ENCODE peak calls at places on chromosomes 6 and 20, in eight cellular contexts. V, J, S, N, G, D, H and P are unnamed samples.

GRCh38 chr20:50893620-50894019 is 37.6 kb downstream of the ADNP start:
- DNase-seq in V (no peak), J (no peak), S (no peak), N (no peak), G (no peak), D (no peak), H (no peak), P (no peak)

GRCh38 chr6:30007132-30007764 is 53.8 kb upstream of the POLR1H start:
- DNase-seq in V (peak), J (no peak), S (no peak), N (no peak), G (no peak), D (no peak), H (peak), P (no peak)

GRCh38 chr20:46084805-46085792 is 4.7 kb downstream of the NCOA5 start:
- DNase-seq in V (no peak), J (no peak), S (peak), N (no peak), G (peak), D (peak), H (no peak), P (no peak)

GRCh38 chr6:90660971-90661370 is 74.1 kb upstream of the MAP3K7 start:
- DNase-seq in V (no peak), J (no peak), S (no peak), N (no peak), G (no peak), D (no peak), H (no peak), P (no peak)

GRCh38 chr6:159897603-159898002 is 6.8 kb downstream of the MAS1 start:
- DNase-seq in V (no peak), J (no peak), S (no peak), N (no peak), G (no peak), D (no peak), H (no peak), P (no peak)

GRCh38 chr6:30957716-30958115 is 16.9 kb downstream of the MUCL3 start:
- DNase-seq in V (no peak), J (no peak), S (no peak), N (no peak), G (no peak), D (no peak), H (no peak), P (no peak)

GRCh38 chr6:169577974-169578373 is 123.9 kb downstream of the WDR27 start:
- DNase-seq in V (no peak), J (no peak), S (no peak), N (no peak), G (peak), D (no peak), H (no peak), P (no peak)

GRCh38 chr6:30097902-30098606 is 14.8 kb downstream of the TRIM31 start:
- DNase-seq in V (no peak), J (no peak), S (no peak), N (no peak), G (no peak), D (no peak), H (no peak), P (no peak)

GRCh38 chr20:32072168-32072721 is 20.2 kb downstream of the HCK start:
- DNase-seq in V (no peak), J (no peak), S (no peak), N (no peak), G (peak), D (no peak), H (no peak), P (no peak)

GRCh38 chr6:152160346-152160745 is 352.9 kb downstream of the ESR1 start:
- DNase-seq in V (no peak), J (no peak), S (no peak), N (no peak), G (no peak), D (no peak), H (no peak), P (no peak)

GRCh38 chr20:17077030-17077429 is 149.8 kb upstream of the PCSK2 start:
- DNase-seq in V (no peak), J (no peak), S (no peak), N (no peak), G (no peak), D (no peak), H (no peak), P (no peak)

DNA sequence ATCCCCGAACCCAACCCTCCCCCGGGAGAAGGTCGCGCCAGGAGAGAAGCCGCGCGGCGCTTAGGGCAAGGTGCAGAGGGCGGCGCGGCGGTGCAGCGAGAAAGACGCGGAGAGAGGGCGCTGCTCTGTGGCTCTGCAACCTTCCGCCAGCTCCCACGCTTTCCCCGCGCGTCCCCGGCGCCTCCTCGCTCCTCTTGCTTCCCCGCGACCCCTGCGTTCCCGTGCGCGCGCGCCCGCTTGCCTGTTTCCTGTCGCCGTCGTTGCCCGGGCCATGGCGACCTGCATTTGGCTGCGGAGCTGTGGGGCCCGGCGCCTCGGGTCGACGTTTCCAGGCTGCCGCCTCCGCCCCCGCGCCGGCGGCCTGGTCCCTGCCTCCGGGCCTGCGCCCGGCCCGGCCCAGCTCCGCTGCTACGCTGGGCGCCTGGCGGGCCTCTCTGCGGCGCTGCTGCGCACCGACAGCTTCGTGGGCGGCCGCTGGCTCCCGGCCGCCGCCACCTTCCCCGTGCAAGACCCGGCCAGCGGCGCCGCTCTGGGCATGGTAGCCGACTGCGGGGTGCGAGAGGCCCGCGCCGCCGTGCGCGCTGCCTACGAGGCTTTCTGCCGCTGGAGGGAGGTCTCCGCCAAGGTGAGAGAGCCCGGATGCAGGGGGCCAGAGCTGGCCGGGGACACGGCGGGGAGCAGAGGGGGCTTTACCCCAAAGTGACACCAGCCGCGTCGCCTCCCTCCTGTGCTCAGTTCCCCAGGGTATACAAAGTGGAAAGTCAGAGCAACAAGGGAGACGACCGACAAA is at the start of gene ALDH5A1:
- DNase-seq in V (peak), J (no peak), S (peak), N (peak), G (peak), D (peak), H (peak), P (no peak)
- TF ChIP-seq CTCF in V (no peak), J (peak), S (peak), N (peak), G (peak), D (no peak), H (no peak), P (peak)

DNA sequence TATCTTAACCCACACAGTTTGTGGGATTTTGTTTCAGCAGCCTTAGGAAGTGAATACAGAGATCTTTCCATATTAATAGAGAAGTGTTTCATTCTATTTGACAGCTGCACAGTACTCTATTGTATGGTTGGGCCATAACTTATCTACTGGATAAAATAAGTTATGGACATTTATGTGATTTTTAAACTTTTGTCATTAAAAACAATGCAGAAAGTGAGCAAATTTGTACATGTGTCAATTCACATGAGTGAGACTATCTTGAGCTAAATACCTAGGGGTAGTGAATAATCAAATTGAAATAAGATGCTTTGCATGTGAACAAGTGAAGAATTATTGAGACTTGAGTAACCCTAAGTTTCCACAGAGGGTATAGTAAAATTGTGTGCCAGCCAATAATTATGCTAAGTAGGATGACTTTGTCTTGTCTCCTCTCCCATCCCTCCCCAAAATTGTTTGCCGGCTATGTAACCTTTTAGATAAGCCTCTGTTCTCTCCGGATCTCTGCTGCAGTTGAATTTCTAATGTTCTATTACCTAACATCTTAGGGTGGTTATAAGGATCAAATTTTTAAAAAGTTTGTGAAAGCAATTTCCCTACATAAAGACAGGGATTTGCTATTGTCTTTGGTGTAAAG is 33.3 kb upstream of the TPBG start:
- DNase-seq in V (no peak), J (no peak), S (no peak), N (no peak), G (no peak), D (no peak), H (no peak), P (no peak)
- TF ChIP-seq CTCF in V (no peak), J (no peak), S (no peak), N (no peak), G (no peak), D (no peak), H (no peak), P (no peak)

GRCh38 chr6:63066053-63066704 is 145.1 kb upstream of the FKBP1C start:
- DNase-seq in V (no peak), J (no peak), S (no peak), N (no peak), G (no peak), D (no peak), H (no peak), P (no peak)
- TF ChIP-seq CTCF in V (no peak), J (no peak), S (peak), N (no peak), G (no peak), D (no peak), H (no peak), P (no peak)

DNA sequence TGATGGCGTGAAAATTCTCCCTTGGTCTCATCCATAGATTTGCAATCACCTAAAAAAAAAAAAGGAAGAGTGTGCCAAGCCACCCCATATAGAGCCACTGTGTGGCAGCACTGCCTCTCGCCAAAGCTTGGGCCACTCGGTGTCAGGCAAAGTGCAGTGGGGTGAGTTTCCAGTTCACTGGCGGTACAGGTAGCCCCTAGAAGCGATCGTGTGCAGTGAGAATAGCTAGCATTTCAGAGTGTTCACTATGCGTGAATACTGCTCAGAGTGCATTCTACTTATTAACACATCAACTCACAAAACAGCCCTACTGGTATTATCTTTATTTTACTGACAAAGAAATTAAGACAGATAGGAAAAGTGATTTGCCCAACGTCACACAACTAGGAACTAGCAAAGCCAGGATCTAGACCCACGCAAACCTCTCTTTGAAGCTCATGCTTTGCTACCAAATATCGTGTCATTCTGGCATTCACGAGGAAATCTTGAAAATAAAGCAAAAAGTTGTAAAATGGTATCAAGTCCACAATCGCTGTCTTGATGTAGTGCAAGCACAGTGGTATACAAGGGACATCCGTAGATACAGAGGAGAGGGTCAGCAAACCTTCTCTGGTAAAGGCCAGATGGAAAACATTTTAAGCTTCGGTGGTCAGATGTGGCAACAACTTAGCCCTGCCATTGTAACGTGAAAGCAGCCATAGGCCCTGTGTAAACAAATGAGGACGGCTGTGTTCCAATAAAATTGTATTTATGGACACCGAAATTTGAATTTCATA is 10.4 kb upstream of the GCNT2 start:
- DNase-seq in V (peak), J (no peak), S (peak), N (peak), G (peak), D (peak), H (peak), P (no peak)
- TF ChIP-seq CTCF in V (peak), J (peak), S (peak), N (peak), G (peak), D (peak), H (peak), P (peak)

GRCh38 chr6:36094786-36095496 is 35.4 kb upstream of the MAPK13 start:
- DNase-seq in V (peak), J (no peak), S (peak), N (peak), G (peak), D (peak), H (peak), P (peak)
- TF ChIP-seq CTCF in V (peak), J (peak), S (peak), N (peak), G (peak), D (peak), H (peak), P (peak)

DNA sequence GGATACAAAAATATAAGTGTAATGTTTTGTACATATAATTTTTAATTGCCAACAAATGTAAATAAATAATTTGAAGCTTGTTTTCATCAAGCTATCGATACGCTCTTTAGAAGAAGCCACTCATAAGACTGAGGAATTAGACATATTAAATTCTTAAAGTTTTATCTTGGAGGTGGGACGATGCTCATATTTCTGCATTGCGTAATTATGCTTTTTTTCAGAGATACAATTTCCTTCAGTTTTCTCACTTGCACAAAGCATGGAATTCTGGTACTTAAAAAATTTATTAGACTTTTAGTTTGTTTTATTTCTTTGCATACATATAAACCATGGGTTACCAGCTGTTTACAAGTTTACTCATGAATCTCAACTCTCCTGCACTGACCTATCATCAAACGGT is 980.0 kb downstream of the EYS start:
- DNase-seq in V (no peak), J (no peak), S (no peak), N (no peak), G (no peak), D (no peak), H (no peak), P (no peak)
- TF ChIP-seq CTCF in V (no peak), J (no peak), S (no peak), N (no peak), G (no peak), D (no peak), H (no peak), P (no peak)

DNA sequence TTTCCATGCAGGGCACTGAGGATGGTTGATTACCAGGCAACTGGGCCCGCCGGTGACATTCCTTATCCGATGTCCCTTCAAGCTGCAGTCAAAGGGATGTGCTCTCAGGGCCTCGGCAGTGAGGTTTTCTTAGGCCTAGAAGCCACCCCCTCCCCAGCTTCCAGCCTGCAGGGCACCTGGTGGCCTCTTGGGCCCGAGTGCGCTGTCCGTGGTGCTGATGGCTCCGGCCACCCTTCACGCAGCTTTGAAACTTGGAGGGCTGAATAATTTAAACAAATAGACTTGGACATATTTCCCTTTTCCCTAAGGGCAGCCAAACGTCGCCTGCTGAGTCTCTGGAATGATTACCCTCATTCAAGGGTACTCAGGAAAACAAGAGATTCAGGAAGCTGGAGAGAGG is 8.9 kb upstream of the MLN start:
- DNase-seq in V (peak), J (no peak), S (peak), N (peak), G (peak), D (peak), H (peak), P (no peak)
- TF ChIP-seq CTCF in V (peak), J (peak), S (no peak), N (peak), G (peak), D (peak), H (no peak), P (peak)